ENCODE peak calls at places on chromosomes 1 and 21, in nine cellular contexts. K is heart right ventricle; G is BJ; Q is NB4; U is cardiac fibroblast; M is fibroblast of mammary gland; X is fibroblast of pulmonary artery; B is astrocyte of the spinal cord; C is CD8-positive, alpha-beta T cell. I is an unnamed sample.

GRCh38 chr1:7948950-7949349 is 8.3 kb upstream of the TNFRSF9 start:
- DNase-seq in K (no peak), G (peak), Q (no peak), U (peak), M (peak), X (peak), B (peak), C (peak), I (peak)

GRCh38 chr1:115980156-115980555 is 3.8 kb downstream of the SLC22A15 start:
- DNase-seq in K (no peak), G (no peak), Q (no peak), U (no peak), M (no peak), X (no peak), B (no peak), C (no peak), I (no peak)

GRCh38 chr1:229217716-229218115 is 53.2 kb upstream of the RAB4A start:
- DNase-seq in K (no peak), G (no peak), Q (no peak), U (no peak), M (no peak), X (no peak), B (no peak), C (no peak), I (no peak)

GRCh38 chr1:203428981-203429599 is 46.5 kb upstream of the PRELP start:
- DNase-seq in K (no peak), G (no peak), Q (no peak), U (no peak), M (no peak), X (no peak), B (no peak), C (no peak), I (peak)

GRCh38 chr1:172390620-172391491 is 29.6 kb upstream of the C1orf105 start:
- DNase-seq in K (peak), G (peak), Q (no peak), U (no peak), M (peak), X (no peak), B (no peak), C (no peak), I (peak)

GRCh38 chr1:40703316-40703715 is 11.8 kb downstream of the NFYC start:
- DNase-seq in K (no peak), G (no peak), Q (peak), U (peak), M (peak), X (peak), B (peak), C (no peak), I (no peak)

GRCh38 chr1:2845874-2846273 is 44.4 kb upstream of the TTC34 start:
- DNase-seq in K (no peak), G (no peak), Q (peak), U (no peak), M (no peak), X (no peak), B (no peak), C (no peak), I (no peak)

GRCh38 chr1:172946814-172947507 is 103.8 kb downstream of the TNFSF18 start:
- DNase-seq in K (no peak), G (no peak), Q (no peak), U (no peak), M (peak), X (peak), B (no peak), C (no peak), I (no peak)

GRCh38 chr21:42474043-42474831 is 21.8 kb downstream of the RSPH1 start:
- DNase-seq in K (no peak), G (no peak), Q (no peak), U (peak), M (peak), X (peak), B (no peak), C (no peak), I (peak)

GRCh38 chr1:36143424-36143823 is 5.9 kb downstream of the TRAPPC3 start:
- DNase-seq in K (no peak), G (no peak), Q (no peak), U (no peak), M (no peak), X (no peak), B (no peak), C (no peak), I (peak)

GRCh38 chr1:51897699-51898031 is 19.1 kb upstream of the NRDC start:
- DNase-seq in K (no peak), G (peak), Q (no peak), U (peak), M (peak), X (peak), B (peak), C (no peak), I (no peak)

GRCh38 chr1:180567664-180568063 is 8.9 kb downstream of the OVAAL start:
- DNase-seq in K (no peak), G (no peak), Q (no peak), U (peak), M (no peak), X (no peak), B (no peak), C (no peak), I (no peak)

GRCh38 chr21:39055167-39055767 is 128.0 kb downstream of the PSMG1 start:
- DNase-seq in K (peak), G (no peak), Q (no peak), U (no peak), M (no peak), X (no peak), B (no peak), C (no peak), I (no peak)

GRCh38 chr1:34739613-34740012 is 15.2 kb upstream of the GJB5 start:
- DNase-seq in K (no peak), G (no peak), Q (no peak), U (no peak), M (no peak), X (no peak), B (no peak), C (no peak), I (no peak)

GRCh38 chr1:242811092-242811840 is 286.8 kb upstream of the PLD5 start:
- DNase-seq in K (no peak), G (no peak), Q (no peak), U (no peak), M (no peak), X (no peak), B (peak), C (no peak), I (no peak)

GRCh38 chr1:61141288-61142044 is 59.1 kb downstream of the NFIA start:
- DNase-seq in K (no peak), G (no peak), Q (peak), U (peak), M (peak), X (peak), B (peak), C (no peak), I (no peak)
- H3K4me3 ChIP-seq in K (no peak), G (no peak), Q (no peak), U (no peak), M (no peak), X (no peak), B (no peak), C (no peak), I (no peak)

GRCh38 chr1:183237046-183237445 is 51.0 kb downstream of the LAMC2 start:
- DNase-seq in K (no peak), G (no peak), Q (no peak), U (no peak), M (no peak), X (no peak), B (no peak), C (no peak), I (no peak)
- TF ChIP-seq CTCF in K (no peak), G (no peak), Q (no peak), U (no peak), M (no peak), X (no peak), B (no peak), C (no peak), I (no peak)

GRCh38 chr1:76291186-76291585 is 216.6 kb downstream of the ST6GALNAC3 start:
- DNase-seq in K (no peak), G (no peak), Q (no peak), U (no peak), M (no peak), X (no peak), B (no peak), C (no peak), I (no peak)

GRCh38 chr1:76292418-76293184 is 218.1 kb downstream of the ST6GALNAC3 start:
- DNase-seq in K (no peak), G (no peak), Q (no peak), U (no peak), M (no peak), X (no peak), B (no peak), C (no peak), I (no peak)

GRCh38 chr1:76294470-76295194 is 220.1 kb downstream of the ST6GALNAC3 start:
- DNase-seq in K (no peak), G (no peak), Q (no peak), U (no peak), M (no peak), X (no peak), B (no peak), C (no peak), I (peak)

GRCh38 chr1:76291737-76292136 is 217.2 kb downstream of the ST6GALNAC3 start:
- DNase-seq in K (no peak), G (no peak), Q (no peak), U (no peak), M (no peak), X (no peak), B (no peak), C (no peak), I (no peak)

GRCh38 chr1:76293831-76294230 is 219.3 kb downstream of the ST6GALNAC3 start:
- DNase-seq in K (no peak), G (no peak), Q (no peak), U (no peak), M (no peak), X (no peak), B (no peak), C (no peak), I (no peak)
- H3K4me3 ChIP-seq in K (no peak), G (no peak), Q (no peak), U (no peak), M (no peak), X (no peak), B (no peak), C (no peak), I (no peak)

GRCh38 chr1:42931108-42931539 is 27.5 kb downstream of the SLC2A1 start:
- DNase-seq in K (no peak), G (no peak), Q (peak), U (peak), M (peak), X (peak), B (no peak), C (peak), I (peak)
- TF ChIP-seq CTCF in K (peak), G (peak), Q (peak), U (peak), M (peak), X (peak), B (peak), C (peak), I (peak)

DNA sequence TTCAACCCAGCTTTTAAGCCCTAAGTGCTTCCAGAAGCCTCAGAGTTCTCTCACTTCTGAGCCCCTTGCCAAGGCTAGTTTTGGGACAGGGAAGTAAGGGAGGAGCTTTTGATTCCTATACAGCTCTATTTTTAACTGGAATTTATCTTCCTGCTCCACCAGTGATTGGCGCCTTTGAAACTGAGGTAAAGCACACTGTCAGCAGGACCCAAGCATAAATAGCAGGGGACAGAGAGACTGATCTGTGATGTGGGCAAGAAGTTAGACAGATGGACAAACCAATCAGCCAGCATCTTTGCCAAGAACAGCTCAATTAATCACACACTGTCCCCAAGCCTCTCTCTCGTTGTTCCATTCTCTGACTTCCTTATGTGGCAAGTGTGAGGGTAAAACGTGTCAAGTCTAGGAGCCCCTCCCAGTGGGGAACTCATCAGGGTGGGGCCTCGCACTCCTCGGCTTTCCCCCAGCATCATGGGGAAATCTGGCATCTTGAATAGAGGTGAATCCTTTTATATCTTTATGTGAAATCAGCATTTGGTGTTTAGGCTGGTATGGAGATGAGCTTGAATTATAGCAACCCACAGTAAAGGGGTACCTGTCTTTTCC is 40.2 kb upstream of the MPZL1 start:
- DNase-seq in K (peak), G (no peak), Q (no peak), U (no peak), M (no peak), X (no peak), B (no peak), C (no peak), I (no peak)
- H3K4me3 ChIP-seq in K (no peak), G (no peak), Q (no peak), U (no peak), M (no peak), X (no peak), B (no peak), C (no peak), I (no peak)

GRCh38 chr1:214660190-214660589 is 57.2 kb downstream of the CENPF start:
- DNase-seq in K (no peak), G (no peak), Q (no peak), U (no peak), M (no peak), X (no peak), B (no peak), C (no peak), I (no peak)

GRCh38 chr1:214662386-214662785 is 59.4 kb downstream of the CENPF start:
- DNase-seq in K (no peak), G (no peak), Q (no peak), U (no peak), M (no peak), X (no peak), B (no peak), C (no peak), I (no peak)

GRCh38 chr1:214658785-214659184 is 55.8 kb downstream of the CENPF start:
- DNase-seq in K (no peak), G (no peak), Q (no peak), U (peak), M (peak), X (peak), B (peak), C (no peak), I (no peak)

GRCh38 chr1:214658175-214658574 is 55.2 kb downstream of the CENPF start:
- DNase-seq in K (no peak), G (no peak), Q (no peak), U (no peak), M (no peak), X (no peak), B (no peak), C (no peak), I (no peak)

DNA sequence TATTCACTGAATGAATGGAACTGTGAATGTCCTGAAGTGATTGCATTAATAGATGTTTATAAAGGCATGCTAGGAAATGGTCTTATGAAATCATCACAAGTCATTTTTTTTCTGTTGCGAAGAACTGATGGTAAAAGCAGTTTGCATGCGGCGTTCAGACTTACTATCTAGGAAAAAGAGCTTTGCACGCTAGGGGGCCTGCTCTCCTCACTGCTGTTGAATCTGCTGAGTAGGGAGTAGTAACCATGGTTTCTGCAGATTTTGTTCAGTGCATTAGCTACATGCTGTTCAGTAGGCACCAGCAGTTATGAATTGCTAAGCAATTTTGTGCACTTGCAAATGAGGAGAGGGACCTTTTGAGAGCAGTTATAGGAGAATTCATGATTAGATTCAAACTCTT is 57.9 kb downstream of the CENPF start:
- DNase-seq in K (no peak), G (peak), Q (no peak), U (peak), M (peak), X (peak), B (peak), C (no peak), I (no peak)
- TF ChIP-seq CTCF in K (peak), G (peak), Q (no peak), U (peak), M (peak), X (peak), B (peak), C (no peak), I (no peak)

GRCh38 chr21:35428927-35429326 is 379.8 kb upstream of the RUNX1 start:
- DNase-seq in K (no peak), G (no peak), Q (no peak), U (no peak), M (peak), X (peak), B (no peak), C (no peak), I (no peak)
- H3K4me3 ChIP-seq in K (no peak), G (no peak), Q (no peak), U (no peak), M (no peak), X (no peak), B (no peak), C (no peak), I (no peak)

GRCh38 chr1:102435483-102435882 is 438.8 kb upstream of the OLFM3 start:
- DNase-seq in K (no peak), G (no peak), Q (no peak), U (no peak), M (no peak), X (no peak), B (no peak), C (no peak), I (no peak)

GRCh38 chr1:102431253-102431652 is 434.5 kb upstream of the OLFM3 start:
- DNase-seq in K (no peak), G (no peak), Q (no peak), U (no peak), M (no peak), X (no peak), B (no peak), C (no peak), I (peak)

DNA sequence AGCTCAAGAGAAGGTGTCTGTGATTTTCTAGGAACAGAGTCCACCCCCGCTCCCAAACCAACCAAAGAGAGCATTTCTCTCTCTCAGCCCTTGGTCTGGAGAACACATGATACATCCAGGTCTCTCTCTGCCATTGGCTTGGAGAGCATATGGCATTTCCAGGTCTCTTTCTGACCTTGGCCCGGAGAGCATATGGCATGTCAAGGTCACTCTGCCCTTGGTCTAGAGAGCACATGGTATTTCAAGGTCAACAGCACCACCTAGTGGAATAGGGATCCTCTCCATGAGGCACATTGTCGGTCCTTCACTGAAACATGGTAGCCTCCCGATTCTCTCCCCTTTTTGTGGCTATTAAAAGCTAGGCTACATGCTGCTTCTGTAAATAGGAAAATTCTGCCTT is 437.7 kb upstream of the OLFM3 start:
- DNase-seq in K (no peak), G (no peak), Q (peak), U (no peak), M (peak), X (peak), B (no peak), C (no peak), I (peak)
- TF ChIP-seq CTCF in K (no peak), G (peak), Q (peak), U (peak), M (peak), X (peak), B (peak), C (no peak), I (peak)